ENCODE peak calls at places on chromosome 18, in ten cellular contexts. P, E, W, Q, J, F, G, Y, H and D are unnamed samples.

GRCh38 chr18:58288922-58289797 is 245.1 kb downstream of the NEDD4L start:
- DNase-seq in P (peak; percentile 56), E (peak; percentile 65), W (no peak), Q (no peak), J (peak; percentile 61), F (no peak), G (no peak), Y (peak; percentile 61), H (no peak), D (peak; percentile 80)

GRCh38 chr18:71221405-71221804 is 932.6 kb downstream of the SOCS6 start:
- DNase-seq in P (no peak), E (no peak), W (no peak), Q (no peak), J (no peak), F (no peak), G (no peak), Y (no peak), H (no peak), D (no peak)

GRCh38 chr18:43735570-43735969 is 458.3 kb upstream of the SYT4 start:
- DNase-seq in P (no peak), E (no peak), W (no peak), Q (no peak), J (no peak), F (no peak), G (no peak), Y (no peak), H (no peak), D (no peak)

GRCh38 chr18:3248062-3248669 is 565 bp downstream of the MYL12A start:
- DNase-seq in P (no peak), E (peak; percentile 59), W (peak; percentile 55), Q (peak; percentile 78), J (no peak), F (no peak), G (peak; percentile 51), Y (no peak), H (peak; percentile 44), D (no peak)

GRCh38 chr18:58125183-58125582 is 81.2 kb downstream of the NEDD4L start:
- DNase-seq in P (peak; percentile 15), E (no peak), W (no peak), Q (no peak), J (peak; percentile 13), F (no peak), G (no peak), Y (no peak), H (no peak), D (peak; percentile 13)

GRCh38 chr18:40851014-40851429 is 1104.0 kb upstream of the PIK3C3 start:
- DNase-seq in P (no peak), E (peak; percentile 54), W (no peak), Q (no peak), J (peak; percentile 86), F (no peak), G (no peak), Y (peak; percentile 31), H (no peak), D (peak; percentile 81)

GRCh38 chr18:32277492-32277988 is 87.7 kb downstream of the MEP1B start:
- DNase-seq in P (no peak), E (no peak), W (no peak), Q (no peak), J (no peak), F (no peak), G (no peak), Y (no peak), H (no peak), D (no peak)

GRCh38 chr18:13185675-13186198 is 32.8 kb upstream of the LDLRAD4 start:
- DNase-seq in P (no peak), E (no peak), W (no peak), Q (no peak), J (no peak), F (peak; percentile 37), G (no peak), Y (no peak), H (peak; percentile 73), D (no peak)

GRCh38 chr18:21996261-21996892 is 173.0 kb upstream of the GATA6 start:
- DNase-seq in P (no peak), E (no peak), W (peak; percentile 66), Q (peak; percentile 72), J (no peak), F (no peak), G (peak; percentile 50), Y (no peak), H (no peak), D (peak; percentile 44)

GRCh38 chr18:43879350-43879749 is 602.1 kb upstream of the SYT4 start:
- DNase-seq in P (no peak), E (no peak), W (no peak), Q (no peak), J (no peak), F (no peak), G (no peak), Y (no peak), H (no peak), D (no peak)

GRCh38 chr18:46213295-46213694 is 109.1 kb downstream of the HAUS1 start:
- DNase-seq in P (no peak), E (no peak), W (no peak), Q (no peak), J (no peak), F (no peak), G (no peak), Y (no peak), H (no peak), D (peak; percentile 31)

GRCh38 chr18:11147962-11148654 is 1.3 kb downstream of the PIEZO2 start:
- DNase-seq in P (no peak), E (no peak), W (no peak), Q (no peak), J (no peak), F (no peak), G (no peak), Y (no peak), H (no peak), D (no peak)

GRCh38 chr18:11147371-11147860 is 2.0 kb downstream of the PIEZO2 start:
- DNase-seq in P (no peak), E (no peak), W (no peak), Q (no peak), J (no peak), F (no peak), G (no peak), Y (no peak), H (no peak), D (no peak)

GRCh38 chr18:11146238-11146946 is 3.0 kb downstream of the PIEZO2 start:
- DNase-seq in P (no peak), E (no peak), W (no peak), Q (no peak), J (no peak), F (no peak), G (no peak), Y (no peak), H (peak; percentile 34), D (no peak)

GRCh38 chr18:11146947-11147345 is 2.4 kb downstream of the PIEZO2 start:
- DNase-seq in P (no peak), E (no peak), W (no peak), Q (no peak), J (no peak), F (no peak), G (no peak), Y (no peak), H (no peak), D (no peak)

DNA sequence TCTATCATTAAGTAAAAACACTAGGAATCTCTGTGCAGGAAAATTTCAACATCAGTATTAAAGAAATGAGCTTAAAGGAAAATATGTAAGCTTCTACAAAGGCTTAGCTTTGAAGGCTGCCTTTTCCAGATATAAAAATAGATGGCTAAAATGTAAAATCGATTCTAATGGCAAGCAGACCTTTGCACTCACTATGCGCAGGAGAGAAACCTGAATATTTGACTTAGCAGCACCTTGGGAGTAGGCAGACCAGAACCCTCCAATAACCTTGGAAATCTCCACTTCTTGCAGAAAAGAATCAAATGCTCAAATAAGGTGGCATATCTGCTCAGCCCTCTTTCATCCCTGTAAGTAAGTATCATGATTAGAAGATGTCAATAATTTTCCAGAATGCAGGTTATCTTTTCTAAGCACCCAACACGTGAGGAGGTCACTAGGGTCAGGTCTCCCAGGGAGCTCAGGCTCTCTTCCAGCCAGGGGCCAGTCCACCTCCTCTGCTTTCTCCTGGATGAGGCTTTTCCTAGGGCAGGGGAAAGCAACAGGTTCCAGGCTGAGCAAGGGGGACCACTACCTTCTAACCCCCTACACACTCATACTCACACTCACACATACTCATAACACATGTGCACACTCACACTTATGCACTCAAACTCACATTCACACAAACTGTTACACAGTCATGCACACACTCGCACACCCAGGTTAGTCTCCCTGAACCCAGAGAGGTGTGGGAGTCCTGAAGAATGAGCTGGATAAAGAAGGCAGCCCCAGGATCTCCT is 3.8 kb downstream of the PIEZO2 start:
- DNase-seq in P (no peak), E (no peak), W (no peak), Q (no peak), J (no peak), F (no peak), G (no peak), Y (no peak), H (no peak), D (no peak)
- H3K4me3 ChIP-seq in P (no peak overlapping the region), E (no peak overlapping the region), W (no peak overlapping the region), Q (peak overlapping the region; percentile 53), J (no peak overlapping the region), F (no peak overlapping the region), G (no peak overlapping the region), Y (no peak overlapping the region), H (no peak overlapping the region), D (no peak overlapping the region)

DNA sequence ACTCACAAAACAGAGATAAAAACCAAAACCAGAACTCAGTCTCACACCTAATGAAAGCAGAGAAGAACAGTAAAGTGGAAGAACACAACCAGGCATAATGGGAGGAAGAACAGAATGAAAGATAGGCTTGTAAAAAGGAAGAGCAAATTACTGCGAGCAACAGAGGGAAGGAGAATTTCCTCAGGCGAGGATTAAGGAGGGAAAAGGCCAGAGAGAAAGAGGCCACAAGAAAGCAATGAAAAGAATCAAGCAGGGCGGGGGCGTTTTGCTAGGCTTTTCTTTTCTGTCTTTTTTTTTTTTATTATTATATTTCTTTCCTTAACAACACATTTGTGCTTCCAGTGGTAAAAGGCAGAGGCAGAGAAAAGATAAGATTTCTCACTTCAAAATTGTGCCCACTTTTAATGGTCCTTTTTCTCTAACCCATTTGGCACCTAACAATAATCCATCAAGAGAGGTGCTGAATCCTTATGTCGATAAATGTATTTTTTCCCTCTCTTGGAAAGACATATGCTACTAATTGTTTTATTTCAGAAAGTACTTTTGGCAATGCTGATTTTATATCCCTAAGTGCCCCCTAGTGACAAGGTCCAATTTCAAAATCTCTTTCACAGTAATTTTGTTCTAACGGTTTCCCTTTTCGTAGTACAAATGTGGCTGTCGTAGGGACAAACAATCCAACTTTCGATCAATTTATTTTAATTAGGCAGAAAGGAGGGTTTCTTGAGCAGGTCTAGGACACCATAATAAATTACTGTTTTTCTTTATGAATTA is 138.7 kb upstream of the AQP4 start:
- DNase-seq in P (peak; percentile 1), E (no peak), W (no peak), Q (no peak), J (no peak), F (no peak), G (no peak), Y (no peak), H (no peak), D (peak; percentile 13)
- TF ChIP-seq CTCF in P (peak; percentile 29), E (no peak), W (peak; percentile 37), Q (peak; percentile 18), J (peak; percentile 46), F (peak; percentile 41), G (peak; percentile 29), Y (peak; percentile 42), H (peak; percentile 36), D (peak; percentile 24)

GRCh38 chr18:76957384-76958355 is 135.3 kb downstream of the ZNF236 start:
- DNase-seq in P (no peak), E (no peak), W (no peak), Q (no peak), J (no peak), F (no peak), G (no peak), Y (no peak), H (no peak), D (no peak)
- H3K36me3 ChIP-seq in P (peaks cover 30% of the 10 kb centered on the region), E (peaks cover 36% of the 10 kb centered on the region), W (peaks cover 6% of the 10 kb centered on the region), Q (peaks cover 34% of the 10 kb centered on the region), J (peaks cover 7% of the 10 kb centered on the region), F (no peaks in the 10 kb centered on the region), G (no peaks in the 10 kb centered on the region), Y (peaks cover 1% of the 10 kb centered on the region), H (peaks cover 3% of the 10 kb centered on the region), D (peaks cover 11% of the 10 kb centered on the region)

GRCh38 chr18:36188912-36189311 is 1.6 kb downstream of the MOCOS start:
- DNase-seq in P (no peak), E (no peak), W (no peak), Q (no peak), J (no peak), F (no peak), G (no peak), Y (no peak), H (no peak), D (no peak)
- H3K4me3 ChIP-seq in P (no peak overlapping the region), E (no peak overlapping the region), W (no peak overlapping the region), Q (no peak overlapping the region), J (no peak overlapping the region), F (no peak overlapping the region), G (no peak overlapping the region), Y (no peak overlapping the region), H (no peak overlapping the region), D (peak overlapping the region; percentile 53)